ENCODE peak calls at places on chromosome 9, in nine cellular contexts. Q, C, Y, U, X, T, P, R and B are unnamed samples.

GRCh38 chr9:130938652-130939404 is at the start of gene FIBCD1:
- DNase-seq in Q (no peak), C (no peak), Y (no peak), U (peak), X (no peak), T (no peak), P (peak), R (no peak), B (peak)

GRCh38 chr9:82777366-82777765 is 285.6 kb downstream of the RASEF start:
- DNase-seq in Q (no peak), C (no peak), Y (no peak), U (no peak), X (no peak), T (no peak), P (no peak), R (no peak), B (no peak)

GRCh38 chr9:96603305-96604004 is 16.2 kb downstream of the CDC14B start:
- DNase-seq in Q (no peak), C (no peak), Y (no peak), U (no peak), X (no peak), T (no peak), P (no peak), R (no peak), B (no peak)

GRCh38 chr9:72459308-72459707 is 62.1 kb upstream of the TMC1 start:
- DNase-seq in Q (no peak), C (no peak), Y (no peak), U (no peak), X (no peak), T (no peak), P (no peak), R (no peak), B (no peak)

GRCh38 chr9:32738501-32739172 is 44.7 kb upstream of the TMEM215 start:
- DNase-seq in Q (no peak), C (no peak), Y (no peak), U (no peak), X (no peak), T (no peak), P (no peak), R (no peak), B (no peak)

GRCh38 chr9:73643379-73644013 is 491.8 kb downstream of the ANXA1 start:
- DNase-seq in Q (no peak), C (no peak), Y (no peak), U (no peak), X (no peak), T (no peak), P (peak), R (no peak), B (peak)

GRCh38 chr9:132410642-132411041 is 631 bp downstream of the CFAP77 start:
- DNase-seq in Q (no peak), C (no peak), Y (no peak), U (no peak), X (no peak), T (no peak), P (no peak), R (no peak), B (no peak)

GRCh38 chr9:114950761-114951160 is 20.4 kb upstream of the TNFSF8 start:
- DNase-seq in Q (no peak), C (no peak), Y (no peak), U (no peak), X (no peak), T (no peak), P (no peak), R (no peak), B (no peak)

GRCh38 chr9:134135343-134136116 is at the start of gene WDR5:
- DNase-seq in Q (peak), C (peak), Y (peak), U (peak), X (peak), T (peak), P (peak), R (peak), B (peak)

GRCh38 chr9:91658513-91659105 is 235.0 kb upstream of the NFIL3 start:
- DNase-seq in Q (no peak), C (no peak), Y (no peak), U (no peak), X (peak), T (no peak), P (no peak), R (no peak), B (no peak)

GRCh38 chr9:94156549-94157407 is 72.5 kb downstream of the PTPDC1 start:
- DNase-seq in Q (peak), C (peak), Y (no peak), U (peak), X (peak), T (peak), P (peak), R (no peak), B (peak)

GRCh38 chr9:91486699-91487497 is 63.3 kb upstream of the NFIL3 start:
- DNase-seq in Q (no peak), C (no peak), Y (no peak), U (no peak), X (peak), T (no peak), P (no peak), R (no peak), B (peak)

GRCh38 chr9:131105952-131106351 is 9.6 kb downstream of the AIF1L start:
- DNase-seq in Q (no peak), C (no peak), Y (no peak), U (no peak), X (no peak), T (no peak), P (no peak), R (no peak), B (no peak)

GRCh38 chr9:137176302-137177182 is 4.7 kb upstream of the TMEM210 start:
- DNase-seq in Q (no peak), C (no peak), Y (no peak), U (peak), X (no peak), T (no peak), P (peak), R (no peak), B (peak)

GRCh38 chr9:18863821-18864220 is 169.2 kb downstream of the SAXO1 start:
- DNase-seq in Q (no peak), C (no peak), Y (no peak), U (no peak), X (no peak), T (no peak), P (no peak), R (no peak), B (no peak)

GRCh38 chr9:123942542-123942941 is 12.6 kb upstream of the DENND1A start:
- DNase-seq in Q (no peak), C (no peak), Y (no peak), U (no peak), X (no peak), T (no peak), P (no peak), R (no peak), B (no peak)

GRCh38 chr9:80649001-80649420 is 1040.3 kb downstream of the TLE1 start:
- DNase-seq in Q (peak), C (no peak), Y (peak), U (no peak), X (peak), T (no peak), P (no peak), R (no peak), B (peak)

GRCh38 chr9:116572095-116572748 is 114.9 kb upstream of the TRIM32 start:
- DNase-seq in Q (peak), C (peak), Y (peak), U (peak), X (peak), T (peak), P (peak), R (peak), B (peak)

GRCh38 chr9:33506626-33507370 is 17.3 kb upstream of the ANKRD18B start:
- DNase-seq in Q (no peak), C (no peak), Y (peak), U (no peak), X (no peak), T (no peak), P (no peak), R (no peak), B (peak)

GRCh38 chr9:78103971-78104433 is 72.4 kb upstream of the GNAQ start:
- DNase-seq in Q (no peak), C (no peak), Y (no peak), U (no peak), X (no peak), T (peak), P (no peak), R (no peak), B (no peak)

GRCh38 chr9:13651526-13651925 is 372.0 kb upstream of the MPDZ start:
- DNase-seq in Q (no peak), C (no peak), Y (no peak), U (no peak), X (no peak), T (no peak), P (no peak), R (no peak), B (no peak)

GRCh38 chr9:69469136-69469535 is 144.1 kb downstream of the ENTREP1 start:
- DNase-seq in Q (no peak), C (no peak), Y (no peak), U (no peak), X (no peak), T (no peak), P (no peak), R (no peak), B (no peak)

GRCh38 chr9:128494108-128494742 is 10.3 kb upstream of the GLE1 start:
- DNase-seq in Q (peak), C (peak), Y (no peak), U (no peak), X (peak), T (peak), P (no peak), R (no peak), B (peak)

GRCh38 chr9:18700714-18701113 is 226.8 kb downstream of the ADAMTSL1 start:
- DNase-seq in Q (no peak), C (no peak), Y (no peak), U (no peak), X (no peak), T (no peak), P (no peak), R (no peak), B (no peak)

GRCh38 chr9:79263666-79264460 is 307.9 kb upstream of the TLE4 start:
- DNase-seq in Q (no peak), C (no peak), Y (no peak), U (no peak), X (no peak), T (no peak), P (no peak), R (no peak), B (peak)

GRCh38 chr9:107637421-107638420 is 148.2 kb upstream of the KLF4 start:
- DNase-seq in Q (peak), C (peak), Y (peak), U (peak), X (peak), T (peak), P (peak), R (peak), B (peak)

GRCh38 chr9:88387035-88387732 is 1.1 kb upstream of the SPIN1 start:
- DNase-seq in Q (peak), C (no peak), Y (no peak), U (no peak), X (peak), T (peak), P (peak), R (no peak), B (peak)

GRCh38 chr9:4258321-4259093 is 41.4 kb downstream of the GLIS3 start:
- DNase-seq in Q (no peak), C (no peak), Y (no peak), U (no peak), X (no peak), T (no peak), P (no peak), R (no peak), B (peak)

GRCh38 chr9:17742065-17742464 is 163.2 kb downstream of the SH3GL2 start:
- DNase-seq in Q (no peak), C (no peak), Y (no peak), U (peak), X (no peak), T (no peak), P (no peak), R (no peak), B (no peak)

GRCh38 chr9:107755267-107755666 is 265.7 kb upstream of the KLF4 start:
- DNase-seq in Q (no peak), C (no peak), Y (no peak), U (no peak), X (no peak), T (no peak), P (no peak), R (no peak), B (peak)

GRCh38 chr9:2642068-2642467 is 20.5 kb downstream of the VLDLR start:
- DNase-seq in Q (no peak), C (no peak), Y (no peak), U (no peak), X (no peak), T (no peak), P (no peak), R (no peak), B (no peak)

GRCh38 chr9:126985870-126986498 is 71.4 kb downstream of the RALGPS1 start:
- DNase-seq in Q (peak), C (peak), Y (no peak), U (no peak), X (peak), T (peak), P (peak), R (no peak), B (peak)

GRCh38 chr9:97627624-97628023 is 5.5 kb downstream of the TSTD2 start:
- DNase-seq in Q (no peak), C (no peak), Y (no peak), U (no peak), X (no peak), T (no peak), P (no peak), R (no peak), B (peak)

GRCh38 chr9:88995205-88995604 is 3.9 kb downstream of the S1PR3 start:
- DNase-seq in Q (no peak), C (no peak), Y (no peak), U (no peak), X (no peak), T (no peak), P (no peak), R (no peak), B (peak)

GRCh38 chr9:93091453-93092081 is 4.5 kb upstream of the CARD19 start:
- DNase-seq in Q (no peak), C (peak), Y (peak), U (peak), X (peak), T (peak), P (peak), R (no peak), B (peak)

GRCh38 chr9:98521141-98521540 is 187.6 kb downstream of the GABBR2 start:
- DNase-seq in Q (no peak), C (no peak), Y (no peak), U (no peak), X (no peak), T (no peak), P (no peak), R (no peak), B (peak)

GRCh38 chr9:88628811-88629210 is 93.8 kb downstream of the NXNL2 start:
- DNase-seq in Q (no peak), C (no peak), Y (no peak), U (no peak), X (no peak), T (no peak), P (no peak), R (no peak), B (no peak)

GRCh38 chr9:130782883-130783537 is 52.0 kb upstream of the ABL1 start:
- DNase-seq in Q (no peak), C (no peak), Y (no peak), U (no peak), X (no peak), T (no peak), P (no peak), R (no peak), B (peak)

DNA sequence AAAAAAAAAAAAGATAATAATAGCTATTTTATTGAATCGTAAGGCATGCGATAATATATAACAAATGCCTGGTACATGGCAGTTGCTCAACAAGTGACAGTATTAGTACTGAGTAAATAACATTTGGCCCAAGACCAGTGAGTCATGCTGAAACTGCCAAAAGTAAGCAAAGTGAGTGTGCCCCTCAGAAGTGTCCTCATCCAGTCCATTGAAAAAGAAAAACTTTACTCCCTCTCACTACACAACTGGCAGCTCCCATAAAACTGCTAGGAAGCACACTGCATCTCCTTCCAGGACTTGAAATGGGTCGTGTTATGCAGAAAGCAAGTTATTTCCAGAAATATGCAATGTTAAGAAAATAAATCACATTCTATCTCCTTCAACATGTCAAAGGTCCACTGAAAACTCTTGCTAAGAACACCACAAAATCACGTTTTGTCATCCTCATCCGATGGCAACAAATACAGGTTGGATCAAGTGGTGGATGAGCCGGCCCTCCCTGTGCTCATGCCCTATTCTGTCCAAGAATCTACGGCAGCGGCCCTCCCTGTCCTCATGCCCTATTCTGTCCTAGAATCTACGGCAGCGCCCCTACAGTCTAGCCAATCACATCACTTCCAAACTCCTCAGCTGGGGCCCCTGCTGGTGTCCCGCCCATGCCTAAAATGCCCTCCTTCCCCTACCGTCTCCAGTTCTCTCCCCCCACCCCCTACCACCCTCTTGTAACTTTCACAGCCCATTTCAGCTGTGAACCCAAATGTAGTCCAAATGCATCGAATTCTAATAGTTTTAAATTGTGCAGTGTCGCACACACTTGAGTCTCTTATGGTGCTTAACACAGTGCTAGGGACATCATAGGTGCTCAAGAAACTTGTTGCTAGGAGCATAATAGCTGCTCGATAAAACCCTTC is 12.5 kb downstream of the PTCH1 start:
- DNase-seq in Q (no peak), C (peak), Y (no peak), U (peak), X (peak), T (peak), P (peak), R (no peak), B (peak)
- TF ChIP-seq CTCF in Q (no peak), C (no peak), Y (no peak), U (peak), X (no peak), T (no peak), P (no peak), R (no peak), B (peak)

GRCh38 chr9:112173489-112174222 is 1.4 kb downstream of the SUSD1 start:
- DNase-seq in Q (no peak), C (no peak), Y (no peak), U (no peak), X (no peak), T (no peak), P (no peak), R (no peak), B (no peak)
- H3K4me3 ChIP-seq in Q (peak), C (no peak), Y (no peak), U (no peak), X (peak), T (no peak), P (peak), R (no peak), B (no peak)

GRCh38 chr9:37212435-37212834 is 92.1 kb downstream of the ZCCHC7 start:
- DNase-seq in Q (no peak), C (no peak), Y (no peak), U (no peak), X (no peak), T (no peak), P (no peak), R (no peak), B (no peak)

GRCh38 chr9:37206121-37206620 is 85.8 kb downstream of the ZCCHC7 start:
- DNase-seq in Q (no peak), C (no peak), Y (no peak), U (no peak), X (no peak), T (no peak), P (no peak), R (no peak), B (no peak)

GRCh38 chr9:37215456-37216229 is 95.3 kb downstream of the ZCCHC7 start:
- DNase-seq in Q (no peak), C (no peak), Y (no peak), U (no peak), X (no peak), T (no peak), P (no peak), R (no peak), B (peak)

GRCh38 chr9:37210737-37211523 is 90.6 kb downstream of the ZCCHC7 start:
- DNase-seq in Q (no peak), C (no peak), Y (no peak), U (no peak), X (no peak), T (no peak), P (no peak), R (no peak), B (no peak)

GRCh38 chr9:37209431-37210386 is 89.3 kb downstream of the ZCCHC7 start:
- DNase-seq in Q (no peak), C (no peak), Y (no peak), U (no peak), X (no peak), T (no peak), P (no peak), R (no peak), B (no peak)
- TF ChIP-seq CTCF in Q (no peak), C (no peak), Y (peak), U (peak), X (peak), T (no peak), P (no peak), R (no peak), B (peak)

GRCh38 chr9:121557581-121558422 is 58.2 kb upstream of the GGTA1 start:
- DNase-seq in Q (peak), C (peak), Y (peak), U (peak), X (peak), T (peak), P (no peak), R (no peak), B (peak)
- H3K4me3 ChIP-seq in Q (peak), C (no peak), Y (peak), U (no peak), X (no peak), T (no peak), P (no peak), R (no peak), B (no peak)

DNA sequence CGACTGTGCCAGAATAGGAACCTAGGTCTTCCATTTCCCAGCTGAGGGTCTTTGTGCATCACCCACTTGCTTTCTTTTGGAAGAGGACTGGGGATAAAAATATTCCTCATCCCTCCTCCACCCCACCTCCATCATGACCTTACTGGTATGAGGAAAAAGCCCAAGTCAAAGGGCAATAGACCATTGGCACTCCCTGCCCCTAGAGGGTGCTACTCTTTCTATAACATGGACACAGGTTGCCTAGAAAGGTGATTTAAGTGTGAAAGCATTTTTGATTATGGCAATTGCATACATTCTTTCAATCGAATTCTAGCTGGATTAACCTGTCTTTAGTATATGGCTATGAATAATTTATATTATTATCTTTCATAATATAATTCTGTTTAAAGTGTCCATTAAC is 22.8 kb upstream of the ZNF618 start:
- DNase-seq in Q (no peak), C (no peak), Y (no peak), U (peak), X (no peak), T (no peak), P (peak), R (no peak), B (no peak)
- TF ChIP-seq CTCF in Q (peak), C (peak), Y (peak), U (peak), X (peak), T (peak), P (no peak), R (no peak), B (peak)

GRCh38 chr9:125758986-125759811 is 12.0 kb downstream of the PBX3 start:
- DNase-seq in Q (no peak), C (no peak), Y (no peak), U (peak), X (peak), T (peak), P (no peak), R (peak), B (no peak)
- H3K4me3 ChIP-seq in Q (peak), C (peak), Y (peak), U (peak), X (peak), T (no peak), P (no peak), R (peak), B (no peak)